ENCODE peak calls at places on chromosomes 5 and 9, in four cellular contexts. M, G, D and P are unnamed samples.

GRCh38 chr5:43037929-43038510 is 2.1 kb downstream of the ANXA2R start:
- DNase-seq in M (no peak), G (no peak), D (no peak), P (no peak)

GRCh38 chr9:1721219-1721618 is 293.9 kb upstream of the SMARCA2 start:
- DNase-seq in M (no peak), G (no peak), D (no peak), P (no peak)

GRCh38 chr5:113487779-113488644 is at the start of gene MCC:
- DNase-seq in M (peak), G (peak), D (peak), P (peak)

GRCh38 chr5:610011-610743 is 2.0 kb upstream of the CEP72 start:
- DNase-seq in M (no peak), G (peak), D (no peak), P (no peak)

GRCh38 chr5:65262590-65263189 is 219.0 kb downstream of the ADAMTS6 start:
- DNase-seq in M (no peak), G (no peak), D (peak), P (no peak)

GRCh38 chr5:104247260-104247659 is 684.7 kb upstream of the NUDT12 start:
- DNase-seq in M (no peak), G (no peak), D (no peak), P (no peak)

GRCh38 chr5:122699226-122699625 is 75.7 kb upstream of the SNX2 start:
- DNase-seq in M (no peak), G (no peak), D (no peak), P (no peak)

GRCh38 chr5:142484821-142485387 is 160.1 kb upstream of the SPRY4 start:
- DNase-seq in M (no peak), G (no peak), D (no peak), P (no peak)

GRCh38 chr5:39283231-39283818 is 64.0 kb upstream of the FYB1 start:
- DNase-seq in M (no peak), G (no peak), D (no peak), P (no peak)

GRCh38 chr9:97984188-97985057 is 1.3 kb downstream of the ANP32B start:
- DNase-seq in M (peak), G (peak), D (peak), P (peak)
- TF ChIP-seq POLR2A in M (peak), G (peak), D (peak), P (peak)

DNA sequence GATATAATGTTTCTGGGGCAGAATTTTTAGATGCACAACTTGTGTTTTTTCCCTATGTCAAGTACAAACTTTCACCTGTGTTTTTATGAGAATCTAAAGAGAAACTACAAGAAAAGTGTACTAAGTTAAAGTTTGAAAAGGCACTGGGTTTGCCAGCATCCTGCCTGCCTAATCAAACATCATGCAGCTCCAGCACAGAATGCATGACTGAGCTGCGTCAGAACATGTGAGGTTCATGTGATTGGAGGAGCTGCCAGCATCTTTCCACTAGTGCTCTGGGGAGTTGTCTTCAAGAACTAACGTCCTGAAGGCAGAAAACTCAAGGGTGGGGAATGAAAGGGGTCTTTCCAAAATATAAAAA is 46.1 kb upstream of the RIC1 start:
- DNase-seq in M (no peak), G (no peak), D (no peak), P (peak)
- TF ChIP-seq POLR2A in M (no peak), G (no peak), D (no peak), P (no peak)

GRCh38 chr9:4663956-4664355 is 1.9 kb downstream of the PLPP6 start:
- DNase-seq in M (no peak), G (no peak), D (no peak), P (no peak)

GRCh38 chr9:4667681-4668080 is 1.4 kb upstream of the SPATA6L start:
- DNase-seq in M (no peak), G (no peak), D (no peak), P (no peak)

GRCh38 chr9:4668604-4669003 is 2.3 kb upstream of the SPATA6L start:
- DNase-seq in M (no peak), G (no peak), D (no peak), P (no peak)

GRCh38 chr9:4665357-4665756 is 923 bp downstream of the SPATA6L start:
- DNase-seq in M (no peak), G (no peak), D (no peak), P (no peak)

GRCh38 chr9:4666042-4666699 is at the start of gene SPATA6L:
- DNase-seq in M (no peak), G (peak), D (peak), P (no peak)
- TF ChIP-seq POLR2A in M (peak), G (no peak), D (no peak), P (no peak)

GRCh38 chr5:67817652-67818051 is 397.9 kb upstream of the PIK3R1 start:
- DNase-seq in M (no peak), G (no peak), D (no peak), P (no peak)
- TF ChIP-seq POLR2A in M (no peak), G (no peak), D (no peak), P (no peak)

GRCh38 chr9:95506438-95506691 is 10.4 kb downstream of the PTCH1 start:
- DNase-seq in M (no peak), G (peak), D (peak), P (peak)

GRCh38 chr9:95504053-95504963 is 12.5 kb downstream of the PTCH1 start:
- DNase-seq in M (no peak), G (no peak), D (peak), P (peak)

GRCh38 chr9:95505072-95505471 is 11.7 kb downstream of the PTCH1 start:
- DNase-seq in M (no peak), G (no peak), D (no peak), P (no peak)

GRCh38 chr9:95506692-95507455 is 9.9 kb downstream of the PTCH1 start:
- DNase-seq in M (no peak), G (peak), D (peak), P (no peak)

GRCh38 chr9:95505676-95506437 is 10.9 kb downstream of the PTCH1 start:
- DNase-seq in M (peak), G (peak), D (peak), P (no peak)
- TF ChIP-seq POLR2A in M (no peak), G (no peak), D (no peak), P (peak)

GRCh38 chr9:78296893-78297671 is at the start of gene PSAT1:
- DNase-seq in M (peak), G (peak), D (peak), P (peak)
- TF ChIP-seq POLR2A in M (no peak), G (no peak), D (no peak), P (no peak)

DNA sequence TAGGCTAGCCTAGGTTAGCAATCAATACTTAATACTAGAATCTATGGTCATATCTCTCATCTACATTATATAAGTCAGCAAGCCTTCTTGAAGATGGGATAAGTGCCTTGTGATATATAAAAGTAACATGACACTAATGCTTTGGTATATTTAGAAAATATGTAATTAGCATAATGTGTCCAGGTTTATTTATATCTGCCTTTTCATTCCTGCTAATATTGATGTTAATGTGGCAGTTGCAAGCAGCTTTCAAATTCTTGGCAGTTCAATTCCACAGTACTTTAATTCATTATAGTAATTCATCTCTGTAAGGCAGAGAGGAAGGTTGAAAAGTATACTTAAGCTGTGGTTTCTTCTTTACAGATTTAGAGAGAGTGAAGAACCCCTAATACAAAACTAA is 1613.2 kb upstream of the ACO1 start:
- DNase-seq in M (no peak), G (no peak), D (no peak), P (no peak)
- TF ChIP-seq POLR2A in M (no peak), G (no peak), D (no peak), P (no peak)

GRCh38 chr5:84239509-84239908 is 145.2 kb downstream of the EDIL3 start:
- DNase-seq in M (no peak), G (no peak), D (no peak), P (no peak)
- TF ChIP-seq POLR2A in M (no peak), G (no peak), D (no peak), P (no peak)

GRCh38 chr9:107214381-107214780 is 68.7 kb upstream of the RAD23B start:
- DNase-seq in M (no peak), G (no peak), D (no peak), P (no peak)

GRCh38 chr9:107212613-107213012 is 70.5 kb upstream of the RAD23B start:
- DNase-seq in M (no peak), G (no peak), D (no peak), P (no peak)

GRCh38 chr9:107213080-107213479 is 70.0 kb upstream of the RAD23B start:
- DNase-seq in M (no peak), G (no peak), D (no peak), P (no peak)

GRCh38 chr9:107214915-107215314 is 68.2 kb upstream of the RAD23B start:
- DNase-seq in M (no peak), G (no peak), D (no peak), P (no peak)

DNA sequence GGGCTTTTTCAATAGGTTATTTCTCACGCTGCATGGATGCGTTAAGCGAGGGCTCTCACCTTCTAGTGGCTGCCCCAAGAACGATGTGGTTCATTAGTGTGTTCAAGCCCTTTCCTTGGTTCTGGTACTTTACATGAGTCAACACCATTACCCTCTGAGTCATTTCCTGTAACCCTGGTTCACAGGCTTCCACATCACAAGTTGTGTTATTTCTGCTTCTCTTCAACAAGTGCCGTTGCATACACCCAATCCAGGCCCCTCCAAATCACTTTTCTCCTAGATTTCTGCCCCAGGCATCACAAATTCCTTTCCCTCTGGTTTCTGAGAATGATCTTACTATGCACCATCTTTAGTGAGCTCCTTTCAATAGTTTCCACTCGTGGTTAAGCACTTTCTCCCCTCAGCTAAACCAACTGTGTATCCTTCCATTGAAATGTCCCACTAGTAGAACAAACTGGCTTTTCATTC is 69.5 kb upstream of the RAD23B start:
- DNase-seq in M (no peak), G (no peak), D (no peak), P (no peak)
- TF ChIP-seq POLR2A in M (no peak), G (no peak), D (no peak), P (no peak)

DNA sequence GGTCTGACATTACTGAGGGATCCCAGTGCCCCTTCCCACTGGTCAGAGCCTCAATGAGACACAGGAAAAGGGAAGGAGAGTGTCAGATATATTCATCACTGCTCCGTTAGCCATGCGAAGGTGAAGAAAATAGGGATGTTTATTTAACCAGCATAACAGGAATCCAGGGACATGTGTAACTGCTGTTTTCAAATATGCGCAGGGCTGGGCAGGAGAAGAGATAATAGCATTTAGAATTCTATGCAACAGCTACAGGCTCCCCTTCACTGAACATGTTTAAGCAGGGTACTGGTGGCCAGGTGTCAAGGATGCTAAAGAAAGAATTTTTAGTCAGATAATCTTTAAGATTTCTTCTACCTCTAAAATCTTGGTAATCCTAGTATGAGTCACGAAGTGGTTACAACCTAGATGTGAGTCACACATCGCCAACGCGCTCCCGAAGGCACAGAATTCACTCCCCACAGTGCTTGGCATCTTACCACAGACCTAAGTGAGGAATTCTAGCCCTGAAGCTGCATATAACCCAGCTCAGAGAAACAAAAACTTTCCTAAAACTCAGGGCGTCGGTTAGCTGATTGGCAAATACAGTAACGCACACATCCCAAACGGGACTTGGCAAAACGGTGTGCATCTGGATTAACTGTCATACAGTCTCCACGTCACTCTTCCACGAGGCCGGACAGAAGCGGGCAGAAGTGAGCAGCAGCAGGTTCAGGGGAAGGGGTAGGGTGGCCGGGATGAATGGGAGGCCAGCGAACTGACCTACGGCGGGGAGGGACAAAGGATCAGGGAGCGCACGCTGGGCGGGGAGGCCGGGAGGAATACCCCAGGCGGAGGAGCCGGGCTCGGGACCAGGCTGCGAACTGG is 1.1 kb downstream of the CTNNAL1 start:
- DNase-seq in M (peak), G (peak), D (peak), P (peak)
- TF ChIP-seq POLR2A in M (no peak), G (no peak), D (no peak), P (peak)